ENCODE peak calls at places on chromosomes 5 and 9, in five cellular contexts. R is H1, H is H9, Y is mesenchymal stem cell, D is trophoblast cell. C is an unnamed sample.

GRCh38 chr5:78907255-78907886 is 77.7 kb downstream of the ARSB start:
- DNase-seq in R (no peak), H (no peak), Y (peak), D (peak), C (no peak)

GRCh38 chr9:95088421-95089161 is 228.9 kb downstream of the FANCC start:
- DNase-seq in R (no peak), H (no peak), Y (peak), D (no peak), C (no peak)

GRCh38 chr5:10801931-10802674 is 41.1 kb upstream of the DAP start:
- DNase-seq in R (no peak), H (no peak), Y (no peak), D (no peak), C (peak)

GRCh38 chr5:54837939-54838457 is 147.4 kb downstream of the ESM1 start:
- DNase-seq in R (no peak), H (no peak), Y (no peak), D (no peak), C (no peak)

GRCh38 chr9:23858234-23858633 is 32.2 kb upstream of the ELAVL2 start:
- DNase-seq in R (no peak), H (no peak), Y (no peak), D (no peak), C (no peak)

GRCh38 chr5:65100846-65101678 is 332.3 kb downstream of the CWC27 start:
- DNase-seq in R (peak), H (peak), Y (peak), D (peak), C (peak)

GRCh38 chr5:32712463-32713395 is 1.6 kb downstream of the NPR3 start:
- DNase-seq in R (no peak), H (peak), Y (peak), D (no peak), C (peak)

GRCh38 chr9:104774831-104775573 is 11.1 kb downstream of the NIPSNAP3B start:
- DNase-seq in R (no peak), H (no peak), Y (no peak), D (no peak), C (no peak)

GRCh38 chr9:104247899-104248460 is 153.9 kb downstream of the SMC2 start:
- DNase-seq in R (no peak), H (no peak), Y (no peak), D (no peak), C (no peak)

GRCh38 chr5:65483474-65484346 is 2.0 kb upstream of the ADAMTS6 start:
- DNase-seq in R (no peak), H (no peak), Y (peak), D (no peak), C (no peak)

GRCh38 chr9:70924380-70924779 is 197.0 kb downstream of the TRPM3 start:
- DNase-seq in R (no peak), H (no peak), Y (no peak), D (no peak), C (no peak)

GRCh38 chr9:969693-970309 is 6.7 kb upstream of the DMRT3 start:
- DNase-seq in R (no peak), H (peak), Y (no peak), D (no peak), C (no peak)

GRCh38 chr9:37938121-37938906 is 34.4 kb upstream of the SLC25A51 start:
- DNase-seq in R (no peak), H (no peak), Y (peak), D (peak), C (no peak)

GRCh38 chr9:133341369-133342082 is 5.5 kb upstream of the SURF6 start:
- DNase-seq in R (no peak), H (no peak), Y (no peak), D (no peak), C (no peak)

GRCh38 chr5:141734501-141735231 is 52.6 kb upstream of the ARAP3 start:
- DNase-seq in R (no peak), H (peak), Y (peak), D (peak), C (peak)

GRCh38 chr5:178839319-178839704 is 20.4 kb upstream of the ZNF354B start:
- DNase-seq in R (peak), H (peak), Y (no peak), D (peak), C (no peak)

GRCh38 chr5:76074487-76074886 is 8.7 kb upstream of the SV2C start:
- DNase-seq in R (no peak), H (peak), Y (no peak), D (peak), C (no peak)

GRCh38 chr5:39192449-39193160 is 26.8 kb downstream of the FYB1 start:
- DNase-seq in R (no peak), H (no peak), Y (no peak), D (peak), C (no peak)

GRCh38 chr5:16888694-16889124 is 47.4 kb downstream of the MYO10 start:
- DNase-seq in R (no peak), H (no peak), Y (peak), D (peak), C (no peak)

GRCh38 chr9:5630038-5630507 is 1.2 kb downstream of the RIC1 start:
- DNase-seq in R (no peak), H (no peak), Y (peak), D (no peak), C (peak)

GRCh38 chr5:81167078-81167477 is 66.0 kb upstream of the CKMT2 start:
- DNase-seq in R (no peak), H (no peak), Y (no peak), D (no peak), C (no peak)

GRCh38 chr9:88974641-88975040 is 16.6 kb upstream of the S1PR3 start:
- DNase-seq in R (no peak), H (no peak), Y (no peak), D (no peak), C (no peak)
- H2BK12ac ChIP-seq in R (no peak), H (no peak), Y (no peak), D (no peak), C (no peak)

DNA sequence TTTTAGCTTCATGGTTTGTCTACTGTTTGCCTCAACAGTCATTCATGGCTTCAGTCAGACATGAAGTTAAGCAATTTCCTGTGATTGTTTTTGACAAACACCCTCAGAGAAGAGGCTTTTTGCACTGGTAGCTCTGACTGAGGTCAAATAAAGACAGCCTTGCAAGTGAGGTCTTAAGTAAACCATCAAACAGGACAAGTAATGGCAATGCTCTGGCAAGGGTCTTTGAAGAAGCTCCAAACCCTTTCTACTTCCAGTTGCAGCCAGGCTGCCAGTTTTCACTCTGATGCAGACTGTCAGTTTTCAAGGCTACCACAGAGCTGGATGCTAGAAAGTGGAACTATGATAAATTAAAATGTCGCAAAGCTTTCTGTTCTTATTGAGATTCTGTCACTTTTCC is 421.5 kb upstream of the PTGER4 start:
- DNase-seq in R (no peak), H (no peak), Y (no peak), D (no peak), C (no peak)
- H2BK12ac ChIP-seq in R (no peak), H (no peak), Y (no peak), D (no peak), C (no peak)

GRCh38 chr9:68507098-68507795 is 33.4 kb downstream of the TMEM252 start:
- DNase-seq in R (no peak), H (no peak), Y (peak), D (no peak), C (no peak)

GRCh38 chr9:68509689-68510088 is 31.0 kb downstream of the TMEM252 start:
- DNase-seq in R (peak), H (peak), Y (no peak), D (no peak), C (no peak)

GRCh38 chr9:68507796-68508145 is 32.9 kb downstream of the TMEM252 start:
- DNase-seq in R (no peak), H (no peak), Y (peak), D (peak), C (no peak)

GRCh38 chr9:68505681-68506409 is 34.8 kb downstream of the TMEM252 start:
- DNase-seq in R (no peak), H (no peak), Y (no peak), D (no peak), C (no peak)

DNA sequence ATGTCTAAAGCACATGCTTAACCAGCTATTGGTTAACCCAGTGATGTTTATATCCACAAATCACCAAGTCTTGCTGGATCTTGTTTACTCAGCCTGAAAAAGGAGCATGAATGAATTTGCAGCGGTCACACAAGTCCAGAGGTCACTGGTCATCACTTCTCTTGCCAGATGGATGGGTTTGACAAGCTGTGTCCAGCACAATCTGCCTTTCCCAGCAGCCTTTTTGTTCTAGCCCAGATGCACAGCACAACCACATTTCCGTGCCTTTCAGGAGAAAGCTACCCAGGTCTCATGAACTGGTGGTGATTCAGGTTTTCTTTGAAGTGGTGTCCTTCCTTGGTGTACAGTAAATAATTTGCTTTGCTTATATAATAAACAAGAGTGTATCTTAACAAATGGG is 32.1 kb downstream of the TMEM252 start:
- DNase-seq in R (no peak), H (no peak), Y (peak), D (no peak), C (no peak)
- H2BK12ac ChIP-seq in R (no peak), H (no peak), Y (no peak), D (no peak), C (no peak)

DNA sequence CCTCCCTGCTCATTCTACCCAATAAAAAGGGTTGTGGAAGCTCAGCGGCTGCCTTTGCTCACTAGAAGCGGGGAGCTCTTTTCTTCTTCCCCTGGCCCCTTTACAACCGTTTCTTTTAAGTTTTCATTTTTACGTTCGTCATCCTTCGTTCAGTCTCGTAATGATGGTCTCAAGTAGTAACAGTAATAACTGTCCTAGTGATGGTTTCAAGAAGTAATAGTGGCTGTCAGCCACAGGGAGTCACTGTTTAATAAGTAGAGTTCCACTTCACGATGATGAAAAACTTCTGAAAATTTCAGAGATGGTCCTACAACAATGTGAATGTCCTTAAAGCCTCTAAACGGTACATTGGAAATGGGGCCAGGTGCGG is 6.2 kb downstream of the UGT3A2 start:
- DNase-seq in R (no peak), H (no peak), Y (no peak), D (peak), C (no peak)
- H2BK12ac ChIP-seq in R (no peak), H (no peak), Y (no peak), D (no peak), C (no peak)